ENCODE peak calls at places on chromosomes 1 and 21, in eight cellular contexts. One of them, this sample, is unnamed.

GRCh38 chr1:115506523-115507255 is 135.1 kb upstream of the VANGL1 start:
- DNase-seq in sciatic nerve: no peak
- DNase-seq in NCI-H2081 treated with DMSO at 0.1 percent for 48 hours: no peak
- DNase-seq in CD8-positive, alpha-beta T cell: no peak
- DNase-seq in RWPE1: no peak
- DNase-seq in activated CD4-positive, alpha-beta T cell treated with anti-CD3 and anti-CD28 coated beads, Interleukin-2, amount 50 U/mL, for 1 hour: no peak
- DNase-seq in H54: no peak
- DNase-seq in NCI-H1092 treated with DMSO at 0.1 percent for 48 hours: no peak
- DNase-seq in this sample: no peak

GRCh38 chr21:33089439-33089838 is 19.5 kb downstream of the OLIG1 start:
- DNase-seq in NCI-H1092 treated with DMSO at 0.1 percent for 48 hours: no peak
- DNase-seq in RWPE1: no peak
- DNase-seq in NCI-H2081 treated with DMSO at 0.1 percent for 48 hours: no peak
- DNase-seq in CD8-positive, alpha-beta T cell: no peak
- DNase-seq in sciatic nerve: no peak
- DNase-seq in activated CD4-positive, alpha-beta T cell treated with anti-CD3 and anti-CD28 coated beads, Interleukin-2, amount 50 U/mL, for 1 hour: no peak
- DNase-seq in H54: no peak
- DNase-seq in this sample: no peak

GRCh38 chr1:174262747-174263241 is 103.5 kb downstream of the RABGAP1L start:
- DNase-seq in H54: peak; percentile 9
- DNase-seq in CD8-positive, alpha-beta T cell: no peak
- DNase-seq in sciatic nerve: no peak
- DNase-seq in activated CD4-positive, alpha-beta T cell treated with anti-CD3 and anti-CD28 coated beads, Interleukin-2, amount 50 U/mL, for 1 hour: no peak
- DNase-seq in RWPE1: peak; percentile 56
- DNase-seq in NCI-H1092 treated with DMSO at 0.1 percent for 48 hours: peak; percentile 69
- DNase-seq in NCI-H2081 treated with DMSO at 0.1 percent for 48 hours: peak; percentile 43
- DNase-seq in this sample: peak; percentile 75

GRCh38 chr1:41626146-41626545 is 141.7 kb upstream of the EDN2 start:
- DNase-seq in sciatic nerve: no peak
- DNase-seq in H54: peak; percentile 57
- DNase-seq in activated CD4-positive, alpha-beta T cell treated with anti-CD3 and anti-CD28 coated beads, Interleukin-2, amount 50 U/mL, for 1 hour: no peak
- DNase-seq in NCI-H2081 treated with DMSO at 0.1 percent for 48 hours: no peak
- DNase-seq in NCI-H1092 treated with DMSO at 0.1 percent for 48 hours: no peak
- DNase-seq in CD8-positive, alpha-beta T cell: no peak
- DNase-seq in RWPE1: peak; percentile 62
- DNase-seq in this sample: peak; percentile 77

GRCh38 chr1:231200417-231201031 is 38.7 kb downstream of the TRIM67 start:
- DNase-seq in activated CD4-positive, alpha-beta T cell treated with anti-CD3 and anti-CD28 coated beads, Interleukin-2, amount 50 U/mL, for 1 hour: no peak
- DNase-seq in NCI-H2081 treated with DMSO at 0.1 percent for 48 hours: no peak
- DNase-seq in NCI-H1092 treated with DMSO at 0.1 percent for 48 hours: no peak
- DNase-seq in sciatic nerve: no peak
- DNase-seq in RWPE1: no peak
- DNase-seq in H54: peak; percentile 46
- DNase-seq in CD8-positive, alpha-beta T cell: no peak
- DNase-seq in this sample: no peak

GRCh38 chr1:39116868-39117728 is 87.4 kb upstream of the MACF1 start:
- DNase-seq in NCI-H2081 treated with DMSO at 0.1 percent for 48 hours: no peak
- DNase-seq in CD8-positive, alpha-beta T cell: no peak
- DNase-seq in H54: no peak
- DNase-seq in sciatic nerve: no peak
- DNase-seq in NCI-H1092 treated with DMSO at 0.1 percent for 48 hours: no peak
- DNase-seq in activated CD4-positive, alpha-beta T cell treated with anti-CD3 and anti-CD28 coated beads, Interleukin-2, amount 50 U/mL, for 1 hour: no peak
- DNase-seq in RWPE1: no peak
- DNase-seq in this sample: no peak

GRCh38 chr1:206110820-206111219 is 6.4 kb downstream of the AVPR1B start:
- DNase-seq in NCI-H1092 treated with DMSO at 0.1 percent for 48 hours: no peak
- DNase-seq in sciatic nerve: no peak
- DNase-seq in H54: no peak
- DNase-seq in NCI-H2081 treated with DMSO at 0.1 percent for 48 hours: no peak
- DNase-seq in RWPE1: no peak
- DNase-seq in activated CD4-positive, alpha-beta T cell treated with anti-CD3 and anti-CD28 coated beads, Interleukin-2, amount 50 U/mL, for 1 hour: no peak
- DNase-seq in CD8-positive, alpha-beta T cell: no peak
- DNase-seq in this sample: no peak

GRCh38 chr1:164754088-164754600 is 195.2 kb downstream of the PBX1 start:
- DNase-seq in NCI-H2081 treated with DMSO at 0.1 percent for 48 hours: no peak
- DNase-seq in activated CD4-positive, alpha-beta T cell treated with anti-CD3 and anti-CD28 coated beads, Interleukin-2, amount 50 U/mL, for 1 hour: no peak
- DNase-seq in NCI-H1092 treated with DMSO at 0.1 percent for 48 hours: no peak
- DNase-seq in H54: no peak
- DNase-seq in RWPE1: no peak
- DNase-seq in CD8-positive, alpha-beta T cell: no peak
- DNase-seq in sciatic nerve: no peak
- DNase-seq in this sample: no peak

GRCh38 chr1:204241914-204242313 is 28.1 kb upstream of the GOLT1A start:
- DNase-seq in sciatic nerve: no peak
- DNase-seq in H54: no peak
- DNase-seq in activated CD4-positive, alpha-beta T cell treated with anti-CD3 and anti-CD28 coated beads, Interleukin-2, amount 50 U/mL, for 1 hour: no peak
- DNase-seq in NCI-H2081 treated with DMSO at 0.1 percent for 48 hours: no peak
- DNase-seq in CD8-positive, alpha-beta T cell: no peak
- DNase-seq in NCI-H1092 treated with DMSO at 0.1 percent for 48 hours: no peak
- DNase-seq in RWPE1: no peak
- DNase-seq in this sample: no peak

GRCh38 chr1:233547726-233548125 is 66.2 kb upstream of the KCNK1 start:
- DNase-seq in H54: no peak
- DNase-seq in activated CD4-positive, alpha-beta T cell treated with anti-CD3 and anti-CD28 coated beads, Interleukin-2, amount 50 U/mL, for 1 hour: no peak
- DNase-seq in CD8-positive, alpha-beta T cell: no peak
- DNase-seq in NCI-H1092 treated with DMSO at 0.1 percent for 48 hours: no peak
- DNase-seq in NCI-H2081 treated with DMSO at 0.1 percent for 48 hours: no peak
- DNase-seq in sciatic nerve: no peak
- DNase-seq in RWPE1: no peak
- DNase-seq in this sample: no peak

GRCh38 chr1:201585901-201586300 is 47.0 kb downstream of the NAV1 start:
- DNase-seq in RWPE1: no peak
- DNase-seq in sciatic nerve: no peak
- DNase-seq in H54: no peak
- DNase-seq in NCI-H1092 treated with DMSO at 0.1 percent for 48 hours: no peak
- DNase-seq in NCI-H2081 treated with DMSO at 0.1 percent for 48 hours: no peak
- DNase-seq in activated CD4-positive, alpha-beta T cell treated with anti-CD3 and anti-CD28 coated beads, Interleukin-2, amount 50 U/mL, for 1 hour: no peak
- DNase-seq in CD8-positive, alpha-beta T cell: no peak
- DNase-seq in this sample: no peak